ENCODE peak calls at places on chromosomes 6 and 20, in ten cellular contexts. B is AG10803, V is fibroblast of mammary gland, Z is GM06990, C is HFF-Myc, H is tibial artery, F is lower leg skin, A is heart right ventricle, S is fibroblast of lung, D is choroid plexus epithelial cell. U is an unnamed sample.

GRCh38 chr6:138307352-138307751 is 70.4 kb upstream of the SMIM28 start:
- DNase-seq in B (no peak), V (no peak), Z (no peak), C (no peak), H (no peak), F (no peak), A (peak), S (peak), D (no peak), U (no peak)

GRCh38 chr20:17766226-17766625 is 66.5 kb downstream of the BANF2 start:
- DNase-seq in B (no peak), V (no peak), Z (no peak), C (no peak), H (no peak), F (no peak), A (no peak), S (no peak), D (no peak), U (no peak)

GRCh38 chr6:28336284-28337024 is 506 bp upstream of the ZSCAN31 start:
- DNase-seq in B (peak), V (peak), Z (no peak), C (peak), H (no peak), F (no peak), A (peak), S (peak), D (peak), U (no peak)

GRCh38 chr6:35786272-35786671 is 5.5 kb downstream of the CLPSL1 start:
- DNase-seq in B (no peak), V (no peak), Z (no peak), C (no peak), H (no peak), F (no peak), A (no peak), S (no peak), D (no peak), U (no peak)

GRCh38 chr20:38338849-38339520 is 7.3 kb upstream of the LBP start:
- DNase-seq in B (no peak), V (peak), Z (no peak), C (no peak), H (no peak), F (no peak), A (no peak), S (no peak), D (peak), U (no peak)

GRCh38 chr20:57190536-57191265 is 75.7 kb downstream of the BMP7 start:
- DNase-seq in B (peak), V (peak), Z (no peak), C (no peak), H (no peak), F (no peak), A (no peak), S (peak), D (no peak), U (no peak)

GRCh38 chr6:85126448-85127178 is 323.3 kb upstream of the NT5E start:
- DNase-seq in B (peak), V (peak), Z (peak), C (peak), H (peak), F (peak), A (no peak), S (peak), D (peak), U (no peak)

GRCh38 chr6:100479180-100480035 is 14.7 kb upstream of the SIM1 start:
- DNase-seq in B (peak), V (peak), Z (no peak), C (no peak), H (no peak), F (no peak), A (no peak), S (no peak), D (peak), U (no peak)

GRCh38 chr6:71482742-71483141 is 194.1 kb downstream of the OGFRL1 start:
- DNase-seq in B (no peak), V (peak), Z (no peak), C (no peak), H (no peak), F (no peak), A (no peak), S (no peak), D (peak), U (no peak)

GRCh38 chr6:105985816-105986632 is 100.1 kb upstream of the PRDM1 start:
- DNase-seq in B (no peak), V (no peak), Z (no peak), C (no peak), H (peak), F (no peak), A (no peak), S (peak), D (peak), U (no peak)

GRCh38 chr20:10714236-10714975 is 40.6 kb upstream of the JAG1 start:
- DNase-seq in B (no peak), V (no peak), Z (no peak), C (no peak), H (no peak), F (no peak), A (no peak), S (peak), D (no peak), U (no peak)

GRCh38 chr20:46688151-46689081 is 828 bp downstream of the TP53RK start:
- DNase-seq in B (no peak), V (peak), Z (no peak), C (no peak), H (peak), F (no peak), A (no peak), S (peak), D (peak), U (peak)

GRCh38 chr6:46381057-46381456 is 110.2 kb downstream of the RCAN2 start:
- DNase-seq in B (no peak), V (no peak), Z (no peak), C (no peak), H (no peak), F (no peak), A (no peak), S (no peak), D (no peak), U (no peak)

GRCh38 chr6:38739532-38739931 is 24.4 kb downstream of the DNAH8 start:
- DNase-seq in B (no peak), V (peak), Z (no peak), C (no peak), H (no peak), F (no peak), A (no peak), S (no peak), D (peak), U (no peak)

GRCh38 chr20:63033635-63034510 is 27.1 kb upstream of the BHLHE23 start:
- DNase-seq in B (no peak), V (no peak), Z (no peak), C (no peak), H (no peak), F (no peak), A (no peak), S (no peak), D (no peak), U (no peak)

GRCh38 chr20:50194831-50195523 is 4.3 kb downstream of the CEBPB start:
- DNase-seq in B (no peak), V (peak), Z (no peak), C (no peak), H (peak), F (no peak), A (no peak), S (no peak), D (peak), U (no peak)

GRCh38 chr6:38933426-38933825 is 115.2 kb upstream of the GLP1R start:
- DNase-seq in B (peak), V (peak), Z (no peak), C (no peak), H (no peak), F (no peak), A (no peak), S (no peak), D (peak), U (no peak)

GRCh38 chr20:10648651-10649050 is 25.1 kb downstream of the JAG1 start:
- DNase-seq in B (peak), V (peak), Z (no peak), C (no peak), H (peak), F (no peak), A (no peak), S (peak), D (peak), U (peak)

GRCh38 chr6:111715321-111715720 is 109.6 kb upstream of the TRAF3IP2 start:
- DNase-seq in B (no peak), V (no peak), Z (no peak), C (no peak), H (no peak), F (no peak), A (no peak), S (no peak), D (no peak), U (no peak)

GRCh38 chr6:126147416-126147815 is 161.1 kb downstream of the TRMT11 start:
- DNase-seq in B (no peak), V (no peak), Z (no peak), C (no peak), H (no peak), F (no peak), A (no peak), S (peak), D (no peak), U (no peak)

GRCh38 chr6:32192608-32193039 is at the start of gene GPSM3:
- DNase-seq in B (peak), V (no peak), Z (peak), C (no peak), H (no peak), F (no peak), A (peak), S (peak), D (peak), U (no peak)

GRCh38 chr20:53643031-53643832 is 49.6 kb upstream of the ZNF217 start:
- DNase-seq in B (peak), V (peak), Z (peak), C (no peak), H (no peak), F (peak), A (no peak), S (peak), D (peak), U (no peak)
- H3K4me3 ChIP-seq in B (peak), V (no peak), Z (no peak), C (no peak), H (no peak), F (no peak), A (no peak), S (no peak), D (no peak), U (no peak)

DNA sequence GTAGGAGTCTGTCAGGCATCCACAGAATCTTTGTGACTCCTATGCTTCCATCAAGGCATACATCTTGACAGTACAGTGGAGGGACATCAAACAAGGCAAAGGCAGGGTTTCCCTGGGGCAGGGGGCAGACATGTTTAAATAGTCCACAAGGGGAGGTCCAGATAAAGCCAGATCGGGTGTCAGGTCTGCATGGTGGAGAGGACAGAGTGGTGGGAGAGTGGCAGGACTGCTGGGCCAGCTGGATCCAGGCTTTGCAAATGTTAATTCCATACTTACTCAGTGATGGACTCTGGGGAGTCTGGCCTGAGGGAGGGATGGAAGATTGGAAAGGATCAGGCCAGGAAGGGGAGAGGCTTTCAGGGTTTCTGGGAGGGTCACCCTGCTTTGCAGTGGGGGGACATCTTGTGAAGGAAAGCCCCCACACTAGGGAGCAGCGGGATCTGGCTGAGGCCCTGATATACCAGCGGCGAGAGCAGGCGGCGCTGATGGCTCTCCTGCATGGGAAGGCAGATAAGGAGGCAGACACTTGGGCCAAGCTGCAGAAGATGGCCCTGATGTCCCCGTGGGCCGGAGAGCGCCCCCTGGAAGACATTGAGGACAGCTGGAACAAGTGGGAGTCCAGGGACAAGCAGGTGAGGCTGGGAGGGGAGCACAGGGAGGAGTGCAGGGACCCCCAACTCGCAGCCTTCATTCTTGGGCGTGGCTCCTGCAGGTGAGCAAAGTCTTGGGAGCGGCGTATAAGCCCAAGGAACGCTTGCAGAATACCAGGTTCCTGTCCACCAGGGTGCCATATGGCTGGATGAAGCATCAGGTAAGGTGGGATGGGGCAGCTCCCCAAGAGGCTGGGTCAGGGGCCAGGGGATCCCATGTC is 44.6 kb downstream of the SUN5 start:
- DNase-seq in B (no peak), V (no peak), Z (no peak), C (no peak), H (no peak), F (peak), A (no peak), S (no peak), D (no peak), U (no peak)
- TF ChIP-seq CTCF in B (no peak), V (no peak), Z (no peak), C (no peak), H (no peak), F (no peak), A (no peak), S (no peak), D (no peak), U (no peak)

GRCh38 chr20:20000223-20000968 is 16.8 kb upstream of the NAA20 start:
- DNase-seq in B (no peak), V (no peak), Z (no peak), C (no peak), H (no peak), F (no peak), A (no peak), S (no peak), D (peak), U (no peak)

GRCh38 chr20:19993937-19994667 is 23.1 kb upstream of the NAA20 start:
- DNase-seq in B (peak), V (peak), Z (no peak), C (peak), H (no peak), F (no peak), A (peak), S (peak), D (peak), U (no peak)

GRCh38 chr20:19995220-19995863 is 21.8 kb upstream of the NAA20 start:
- DNase-seq in B (peak), V (peak), Z (no peak), C (no peak), H (no peak), F (no peak), A (peak), S (peak), D (peak), U (no peak)

GRCh38 chr20:19998990-19999705 is 18.0 kb upstream of the NAA20 start:
- DNase-seq in B (no peak), V (no peak), Z (no peak), C (no peak), H (no peak), F (no peak), A (no peak), S (no peak), D (no peak), U (no peak)

DNA sequence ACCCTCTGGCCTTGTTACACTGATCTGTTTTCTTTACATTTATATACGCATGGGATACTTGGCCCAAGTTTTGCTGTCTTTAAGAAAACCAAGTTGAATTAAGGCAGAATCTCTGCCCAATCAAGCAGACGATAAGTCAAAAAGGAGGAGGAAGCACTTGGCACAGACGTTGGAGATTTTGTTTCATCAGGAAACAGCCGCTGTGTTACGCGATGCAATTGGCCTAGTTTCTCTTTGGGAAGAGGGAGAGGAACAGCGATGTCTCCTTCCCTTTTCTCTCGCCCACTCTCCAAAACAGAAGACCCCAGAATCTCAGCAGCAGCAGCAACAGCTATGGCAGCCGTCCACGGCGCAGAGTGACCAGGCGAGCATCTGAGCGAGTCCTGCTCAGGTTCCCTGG is 20.2 kb upstream of the NAA20 start:
- DNase-seq in B (no peak), V (no peak), Z (no peak), C (no peak), H (no peak), F (no peak), A (peak), S (no peak), D (peak), U (no peak)
- H3K4me3 ChIP-seq in B (no peak), V (no peak), Z (no peak), C (no peak), H (no peak), F (no peak), A (no peak), S (no peak), D (no peak), U (no peak)

GRCh38 chr6:63635563-63636515 is at the start of gene PHF3:
- DNase-seq in B (peak), V (peak), Z (peak), C (peak), H (peak), F (peak), A (peak), S (peak), D (peak), U (peak)
- TF ChIP-seq CTCF in B (peak), V (no peak), Z (no peak), C (no peak), H (peak), F (no peak), A (peak), S (peak), D (peak), U (no peak)

GRCh38 chr6:130215526-130215925 is 7.2 kb downstream of the SAMD3 start:
- DNase-seq in B (no peak), V (no peak), Z (no peak), C (no peak), H (no peak), F (no peak), A (no peak), S (no peak), D (no peak), U (no peak)
- H3K4me3 ChIP-seq in B (no peak), V (no peak), Z (no peak), C (no peak), H (no peak), F (no peak), A (no peak), S (no peak), D (no peak), U (no peak)

DNA sequence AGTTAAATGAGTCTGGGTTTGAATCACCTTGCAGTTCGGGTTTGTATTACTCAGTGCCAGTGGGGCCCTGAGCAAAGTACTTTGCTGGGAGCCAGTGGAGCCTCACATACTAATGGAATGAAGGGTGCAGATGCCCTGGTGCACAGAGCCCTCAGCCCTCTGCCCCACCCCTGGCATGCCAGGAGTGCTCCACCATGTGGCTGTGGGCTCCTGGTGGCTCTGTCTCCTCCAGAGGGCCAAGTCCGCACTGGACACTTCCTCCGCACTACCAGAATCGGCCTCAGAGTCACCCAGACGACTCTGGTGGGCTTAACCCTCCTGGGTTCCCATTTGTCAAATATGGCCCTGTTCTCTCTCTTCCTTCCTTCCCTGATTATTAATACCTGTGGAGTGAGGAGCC is 94.0 kb downstream of the STK35 start:
- DNase-seq in B (no peak), V (no peak), Z (no peak), C (no peak), H (no peak), F (no peak), A (no peak), S (no peak), D (no peak), U (no peak)
- TF ChIP-seq CTCF in B (no peak), V (no peak), Z (no peak), C (no peak), H (no peak), F (no peak), A (no peak), S (no peak), D (no peak), U (no peak)

U was measured in retinal pigment epithelial cell.